ENCODE peak calls at places on chromosomes 16 and 17, in eight cellular contexts. One of them, this sample, is unnamed.

GRCh38 chr17:2723997-2724782 is 12.6 kb upstream of the CLUH start:
- DNase-seq in BE2C: no peak
- DNase-seq in mucosa of descending colon: peak; percentile 84
- DNase-seq in cardiac muscle cell: no peak
- DNase-seq in heart right ventricle: peak; percentile 49
- DNase-seq in sigmoid colon: no peak
- DNase-seq in lung: no peak
- DNase-seq in left lung: peak; percentile 80
- DNase-seq in this sample: no peak

GRCh38 chr16:89069920-89070319 is 23.7 kb upstream of the ACSF3 start:
- DNase-seq in lung: no peak
- DNase-seq in left lung: no peak
- DNase-seq in mucosa of descending colon: no peak
- DNase-seq in BE2C: no peak
- DNase-seq in heart right ventricle: no peak
- DNase-seq in cardiac muscle cell: no peak
- DNase-seq in sigmoid colon: no peak
- DNase-seq in this sample: no peak

GRCh38 chr16:82767198-82767597 is 140.4 kb downstream of the CDH13 start:
- DNase-seq in sigmoid colon: no peak
- DNase-seq in lung: no peak
- DNase-seq in BE2C: no peak
- DNase-seq in cardiac muscle cell: no peak
- DNase-seq in heart right ventricle: no peak
- DNase-seq in left lung: no peak
- DNase-seq in mucosa of descending colon: no peak
- DNase-seq in this sample: no peak

GRCh38 chr17:35189291-35189690 is 4.9 kb downstream of the SLC35G3 start:
- DNase-seq in cardiac muscle cell: peak; percentile 29
- DNase-seq in left lung: no peak
- DNase-seq in lung: no peak
- DNase-seq in heart right ventricle: no peak
- DNase-seq in mucosa of descending colon: no peak
- DNase-seq in sigmoid colon: no peak
- DNase-seq in BE2C: no peak
- DNase-seq in this sample: no peak

GRCh38 chr17:18181358-18181757 is 2.3 kb upstream of the ALKBH5 start:
- DNase-seq in lung: no peak
- DNase-seq in BE2C: no peak
- DNase-seq in cardiac muscle cell: no peak
- DNase-seq in sigmoid colon: no peak
- DNase-seq in heart right ventricle: no peak
- DNase-seq in left lung: no peak
- DNase-seq in mucosa of descending colon: no peak
- DNase-seq in this sample: no peak

GRCh38 chr17:65785109-65785508 is 223.7 kb upstream of the AXIN2 start:
- DNase-seq in left lung: no peak
- DNase-seq in mucosa of descending colon: no peak
- DNase-seq in heart right ventricle: no peak
- DNase-seq in cardiac muscle cell: peak; percentile 95
- DNase-seq in sigmoid colon: no peak
- DNase-seq in lung: no peak
- DNase-seq in BE2C: no peak
- DNase-seq in this sample: no peak

GRCh38 chr16:30760160-30760559 is 1.7 kb downstream of the CFAP119 start:
- DNase-seq in sigmoid colon: peak; percentile 61
- DNase-seq in left lung: peak; percentile 43
- DNase-seq in lung: no peak
- DNase-seq in mucosa of descending colon: peak; percentile 24
- DNase-seq in heart right ventricle: no peak
- DNase-seq in cardiac muscle cell: no peak
- DNase-seq in BE2C: no peak
- DNase-seq in this sample: no peak

GRCh38 chr16:82735696-82736095 is 108.9 kb downstream of the CDH13 start:
- DNase-seq in left lung: no peak
- DNase-seq in mucosa of descending colon: no peak
- DNase-seq in cardiac muscle cell: peak; percentile 69
- DNase-seq in BE2C: no peak
- DNase-seq in lung: no peak
- DNase-seq in sigmoid colon: no peak
- DNase-seq in heart right ventricle: no peak
- DNase-seq in this sample: no peak

GRCh38 chr16:26830716-26831115 is 236.0 kb upstream of the C16orf82 start:
- DNase-seq in BE2C: no peak
- DNase-seq in mucosa of descending colon: no peak
- DNase-seq in heart right ventricle: no peak
- DNase-seq in left lung: no peak
- DNase-seq in lung: no peak
- DNase-seq in cardiac muscle cell: no peak
- DNase-seq in sigmoid colon: no peak
- DNase-seq in this sample: no peak

GRCh38 chr17:82791532-82791931 is 39.7 kb downstream of the TBCD start:
- DNase-seq in BE2C: no peak
- DNase-seq in cardiac muscle cell: peak; percentile 81
- DNase-seq in sigmoid colon: no peak
- DNase-seq in left lung: no peak
- DNase-seq in heart right ventricle: no peak
- DNase-seq in mucosa of descending colon: no peak
- DNase-seq in lung: no peak
- DNase-seq in this sample: no peak

GRCh38 chr17:81851423-81851822 is 8.9 kb downstream of the P4HB start:
- DNase-seq in BE2C: no peak
- DNase-seq in mucosa of descending colon: no peak
- DNase-seq in cardiac muscle cell: no peak
- DNase-seq in heart right ventricle: no peak
- DNase-seq in left lung: no peak
- DNase-seq in sigmoid colon: no peak
- DNase-seq in lung: no peak
- DNase-seq in this sample: no peak

GRCh38 chr17:39867084-39867890 is 715 bp upstream of the ZPBP2 start:
- DNase-seq in lung: no peak
- DNase-seq in mucosa of descending colon: no peak
- DNase-seq in heart right ventricle: no peak
- DNase-seq in left lung: no peak
- DNase-seq in sigmoid colon: no peak
- DNase-seq in cardiac muscle cell: no peak
- DNase-seq in BE2C: no peak
- DNase-seq in this sample: no peak

GRCh38 chr17:32283745-32284207 is 18.1 kb downstream of the RHBDL3 start:
- DNase-seq in BE2C: no peak
- DNase-seq in heart right ventricle: no peak
- DNase-seq in mucosa of descending colon: no peak
- DNase-seq in sigmoid colon: no peak
- DNase-seq in cardiac muscle cell: peak; percentile 38
- DNase-seq in left lung: no peak
- DNase-seq in lung: no peak
- DNase-seq in this sample: no peak

GRCh38 chr16:11280616-11281522 is at the start of gene PRM1:
- DNase-seq in lung: no peak
- DNase-seq in BE2C: no peak
- DNase-seq in left lung: no peak
- DNase-seq in cardiac muscle cell: no peak
- DNase-seq in sigmoid colon: no peak
- DNase-seq in mucosa of descending colon: no peak
- DNase-seq in heart right ventricle: no peak
- DNase-seq in this sample: no peak

GRCh38 chr17:35797918-35798317 is 2.5 kb upstream of the MMP28 start:
- DNase-seq in sigmoid colon: no peak
- DNase-seq in lung: peak; percentile 23
- DNase-seq in mucosa of descending colon: no peak
- DNase-seq in cardiac muscle cell: no peak
- DNase-seq in left lung: no peak
- DNase-seq in heart right ventricle: no peak
- DNase-seq in BE2C: no peak
- DNase-seq in this sample: no peak

DNA sequence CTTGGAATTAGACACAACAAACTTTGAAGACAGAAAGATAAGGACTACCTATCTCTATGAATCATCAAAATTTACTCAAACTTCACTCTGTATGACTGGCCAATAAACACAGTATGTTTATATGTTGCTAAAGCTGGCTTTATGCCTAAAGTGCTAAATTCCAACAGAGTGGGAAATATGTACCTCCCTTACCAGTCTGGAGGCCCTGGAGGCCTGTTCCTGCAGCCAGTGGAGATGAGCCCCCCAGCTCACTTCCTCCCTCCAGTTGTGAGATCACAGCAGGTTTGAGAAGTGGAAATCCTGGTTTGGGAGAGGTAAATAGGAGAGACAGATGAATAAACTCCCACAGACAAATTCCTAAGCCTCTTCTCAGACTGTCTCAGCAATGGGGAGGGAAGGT is 9.0 kb downstream of the ZNF23 start:
- DNase-seq in left lung: no peak
- DNase-seq in lung: no peak
- DNase-seq in BE2C: no peak
- DNase-seq in cardiac muscle cell: no peak
- DNase-seq in sigmoid colon: no peak
- DNase-seq in heart right ventricle: no peak
- DNase-seq in mucosa of descending colon: no peak
- DNase-seq in this sample: no peak
- H3K9me3 ChIP-seq in left lung: peaks cover 4% of the 10 kb centered on the region
- H3K9me3 ChIP-seq in lung: peaks cover 33% of the 10 kb centered on the region
- H3K9me3 ChIP-seq in BE2C: peaks cover 3% of the 10 kb centered on the region
- H3K9me3 ChIP-seq in cardiac muscle cell: peaks cover 8% of the 10 kb centered on the region
- H3K9me3 ChIP-seq in sigmoid colon: peaks cover 40% of the 10 kb centered on the region
- H3K9me3 ChIP-seq in heart right ventricle: peaks cover 31% of the 10 kb centered on the region
- H3K9me3 ChIP-seq in mucosa of descending colon: peaks cover 58% of the 10 kb centered on the region
- H3K9me3 ChIP-seq in this sample: peaks cover 52% of the 10 kb centered on the region

GRCh38 chr16:49699718-49700117 is 156.2 kb downstream of the ZNF423 start:
- DNase-seq in sigmoid colon: no peak
- DNase-seq in cardiac muscle cell: no peak
- DNase-seq in heart right ventricle: peak; percentile 44
- DNase-seq in BE2C: no peak
- DNase-seq in left lung: no peak
- DNase-seq in mucosa of descending colon: no peak
- DNase-seq in lung: no peak
- DNase-seq in this sample: no peak
- H3K4me3 ChIP-seq in sigmoid colon: no peak overlapping the region
- H3K4me3 ChIP-seq in cardiac muscle cell: no peak overlapping the region
- H3K4me3 ChIP-seq in heart right ventricle: no peak overlapping the region
- H3K4me3 ChIP-seq in BE2C: no peak overlapping the region
- H3K4me3 ChIP-seq in left lung: no peak overlapping the region
- H3K4me3 ChIP-seq in mucosa of descending colon: no peak overlapping the region
- H3K4me3 ChIP-seq in lung: no peak overlapping the region
- H3K4me3 ChIP-seq in this sample: no peak overlapping the region

GRCh38 chr17:79189264-79189663 is 114.6 kb downstream of the ENGASE start:
- DNase-seq in heart right ventricle: no peak
- DNase-seq in lung: no peak
- DNase-seq in left lung: no peak
- DNase-seq in cardiac muscle cell: no peak
- DNase-seq in BE2C: no peak
- DNase-seq in sigmoid colon: no peak
- DNase-seq in mucosa of descending colon: no peak
- DNase-seq in this sample: no peak

GRCh38 chr17:79188679-79189078 is 114.1 kb downstream of the ENGASE start:
- DNase-seq in sigmoid colon: no peak
- DNase-seq in heart right ventricle: no peak
- DNase-seq in BE2C: no peak
- DNase-seq in cardiac muscle cell: no peak
- DNase-seq in mucosa of descending colon: no peak
- DNase-seq in lung: no peak
- DNase-seq in left lung: peak; percentile 27
- DNase-seq in this sample: no peak

GRCh38 chr17:79196913-79197312 is 122.3 kb downstream of the ENGASE start:
- DNase-seq in mucosa of descending colon: no peak
- DNase-seq in BE2C: no peak
- DNase-seq in left lung: peak; percentile 28
- DNase-seq in cardiac muscle cell: no peak
- DNase-seq in sigmoid colon: no peak
- DNase-seq in lung: no peak
- DNase-seq in heart right ventricle: no peak
- DNase-seq in this sample: no peak

GRCh38 chr17:79191270-79191934 is 116.8 kb downstream of the ENGASE start:
- DNase-seq in left lung: peak; percentile 72
- DNase-seq in cardiac muscle cell: no peak
- DNase-seq in mucosa of descending colon: no peak
- DNase-seq in heart right ventricle: no peak
- DNase-seq in sigmoid colon: no peak
- DNase-seq in lung: no peak
- DNase-seq in BE2C: no peak
- DNase-seq in this sample: no peak

DNA sequence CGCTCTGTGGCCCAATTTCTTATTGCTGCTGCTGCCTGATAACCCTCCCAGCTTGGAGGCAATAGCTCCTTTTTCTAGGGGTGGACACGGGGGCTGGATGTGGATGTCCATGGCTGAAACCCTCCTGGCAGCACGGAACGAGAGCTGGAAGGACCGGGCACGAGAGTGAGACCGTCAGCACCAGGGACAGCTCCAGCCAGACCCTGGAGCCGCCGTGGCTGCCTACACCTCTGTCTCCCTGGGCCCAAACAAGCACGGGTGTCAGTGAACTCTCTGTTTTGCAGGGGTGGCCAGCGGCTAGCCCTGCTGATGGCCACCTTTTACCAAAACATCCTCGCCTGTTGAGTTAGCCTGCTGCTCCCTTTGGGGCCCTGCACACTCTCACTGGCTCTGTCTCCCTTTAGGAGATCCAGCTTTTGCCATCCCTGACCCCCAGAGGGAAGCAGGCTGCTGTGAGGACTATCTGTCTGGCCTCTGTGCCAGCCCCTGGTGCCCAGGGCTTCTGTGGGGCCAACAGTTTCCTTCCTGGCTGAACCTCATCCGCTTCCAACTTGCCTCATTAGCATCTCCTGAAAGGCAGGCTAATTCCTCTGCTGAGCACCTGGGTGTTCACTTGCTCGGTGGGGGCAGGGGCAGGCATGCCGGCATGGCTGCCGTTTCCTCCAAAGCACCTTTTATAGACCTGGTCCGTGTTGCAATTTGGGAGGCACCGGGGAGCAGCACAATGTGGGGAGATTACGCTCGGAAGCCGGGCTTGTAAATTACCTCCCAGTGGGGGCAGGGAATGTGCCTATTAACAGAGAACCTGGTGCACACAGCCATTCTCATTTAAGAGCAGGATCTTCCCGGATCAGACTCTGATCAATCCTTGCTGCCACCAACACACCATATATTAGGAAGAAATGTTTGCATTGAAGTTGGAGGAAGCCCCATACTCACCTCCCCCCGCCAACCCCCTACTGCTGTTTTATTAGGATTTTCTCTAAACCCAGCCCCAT is 118.2 kb downstream of the ENGASE start:
- DNase-seq in left lung: peak; percentile 65
- DNase-seq in cardiac muscle cell: peak; percentile 51
- DNase-seq in lung: no peak
- DNase-seq in sigmoid colon: no peak
- DNase-seq in mucosa of descending colon: peak; percentile 36
- DNase-seq in BE2C: no peak
- DNase-seq in heart right ventricle: peak; percentile 48
- DNase-seq in this sample: no peak
- TF ChIP-seq CTCF in left lung: no peak
- TF ChIP-seq CTCF in cardiac muscle cell: no peak
- TF ChIP-seq CTCF in lung: no peak
- TF ChIP-seq CTCF in sigmoid colon: no peak
- TF ChIP-seq CTCF in mucosa of descending colon: no peak
- TF ChIP-seq CTCF in BE2C: no peak
- TF ChIP-seq CTCF in heart right ventricle: no peak
- TF ChIP-seq CTCF in this sample: no peak

DNA sequence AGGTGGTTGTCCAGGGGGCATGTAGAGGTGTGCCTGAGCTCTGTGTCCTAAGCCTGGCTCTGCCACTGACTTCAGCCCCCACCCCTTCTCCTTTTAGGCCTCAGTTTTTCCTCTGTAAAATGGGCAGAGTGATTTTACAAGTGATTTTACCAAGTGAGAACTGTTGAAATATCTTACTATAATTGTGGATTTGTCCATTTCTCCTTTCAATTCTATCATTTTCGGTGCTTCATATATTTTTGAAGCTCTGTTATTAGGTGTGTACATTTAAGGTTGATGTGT is 21.7 kb upstream of the HOXB9 start:
- DNase-seq in sigmoid colon: no peak
- DNase-seq in BE2C: no peak
- DNase-seq in mucosa of descending colon: no peak
- DNase-seq in cardiac muscle cell: no peak
- DNase-seq in left lung: no peak
- DNase-seq in heart right ventricle: no peak
- DNase-seq in lung: no peak
- DNase-seq in this sample: no peak
- H3K9me3 ChIP-seq in sigmoid colon: no peaks in the 10 kb centered on the region
- H3K9me3 ChIP-seq in BE2C: no peaks in the 10 kb centered on the region
- H3K9me3 ChIP-seq in mucosa of descending colon: no peaks in the 10 kb centered on the region
- H3K9me3 ChIP-seq in cardiac muscle cell: no peaks in the 10 kb centered on the region
- H3K9me3 ChIP-seq in left lung: no peaks in the 10 kb centered on the region
- H3K9me3 ChIP-seq in heart right ventricle: no peaks in the 10 kb centered on the region
- H3K9me3 ChIP-seq in lung: no peaks in the 10 kb centered on the region
- H3K9me3 ChIP-seq in this sample: no peaks in the 10 kb centered on the region

This sample was measured in thoracic aorta.